ENCODE peak calls at places on chromosomes 1 and 21, in ten cellular contexts. L, N, B, E, V, K, A, M, R and Z are unnamed samples.

GRCh38 chr1:9320520-9321479 is 28.1 kb downstream of the SPSB1 start:
- DNase-seq in A (no peak), V (no peak), M (no peak), E (no peak), R (no peak), B (no peak), N (no peak), L (peak; percentile 49), K (no peak), Z (peak; percentile 43)

GRCh38 chr1:236724521-236724920 is 38.2 kb downstream of the ACTN2 start:
- DNase-seq in L (no peak), K (no peak), N (no peak), A (no peak), M (no peak), B (no peak), E (no peak), V (no peak), R (no peak), Z (no peak)

GRCh38 chr1:33274446-33274845 is 18.2 kb downstream of the ZNF362 start:
- DNase-seq in K (no peak), B (no peak), M (no peak), L (no peak), A (no peak), R (no peak), N (no peak), V (no peak), E (no peak), Z (peak; percentile 16)

GRCh38 chr21:17089121-17089520 is 423.7 kb upstream of the CXADR start:
- DNase-seq in L (no peak), N (no peak), B (no peak), E (no peak), A (peak; percentile 3), R (peak; percentile 6), V (no peak), M (no peak), K (no peak), Z (no peak)

GRCh38 chr1:15153842-15154479 is 414 bp downstream of the TMEM51 start:
- DNase-seq in L (peak; percentile 84), K (no peak), N (peak; percentile 32), R (peak; percentile 27), B (peak; percentile 80), E (no peak), A (peak; percentile 35), V (peak; percentile 77), M (peak; percentile 67), Z (peak; percentile 81)

GRCh38 chr1:80722611-80723010 is 1078.1 kb upstream of the ADGRL2 start:
- DNase-seq in L (no peak), B (no peak), K (no peak), E (no peak), N (no peak), R (no peak), A (no peak), V (no peak), M (no peak), Z (no peak)

GRCh38 chr1:192123212-192123611 is 35.0 kb upstream of the RGS18 start:
- DNase-seq in R (no peak), V (no peak), N (no peak), L (no peak), M (no peak), K (no peak), E (no peak), B (no peak), A (no peak), Z (no peak)

GRCh38 chr1:36258960-36259344 is 34.7 kb downstream of the THRAP3 start:
- DNase-seq in K (no peak), R (no peak), L (no peak), M (no peak), A (peak; percentile 42), B (no peak), E (no peak), N (no peak), V (no peak), Z (no peak)

GRCh38 chr1:160567858-160568682 is 11.2 kb downstream of the CD84 start:
- DNase-seq in K (peak; percentile 42), B (peak; percentile 34), R (no peak), N (no peak), A (no peak), V (no peak), E (no peak), L (no peak), M (no peak), Z (no peak)

GRCh38 chr1:202237052-202237451 is 43.5 kb downstream of the LGR6 start:
- DNase-seq in V (peak; percentile 71), B (peak; percentile 56), K (no peak), A (peak; percentile 41), L (peak; percentile 86), N (peak; percentile 9), R (peak; percentile 39), M (peak; percentile 77), E (peak; percentile 19), Z (peak; percentile 93)

GRCh38 chr1:225644666-225645065 is 8.3 kb downstream of the ENAH start:
- DNase-seq in B (no peak), M (no peak), E (no peak), V (no peak), R (no peak), A (no peak), N (no peak), L (no peak), K (no peak), Z (no peak)

GRCh38 chr1:36320767-36321118 is 2.7 kb downstream of the EVA1B start:
- DNase-seq in M (no peak), B (no peak), R (no peak), N (no peak), A (no peak), V (no peak), E (no peak), K (no peak), L (no peak), Z (peak; percentile 68)

GRCh38 chr1:25068829-25069228 is 138.8 kb upstream of the RUNX3 start:
- DNase-seq in M (no peak), N (no peak), V (no peak), R (no peak), K (no peak), E (no peak), B (peak; percentile 44), L (no peak), A (no peak), Z (no peak)

GRCh38 chr1:176174108-176174507 is 33.0 kb downstream of the COP1 start:
- DNase-seq in R (no peak), M (no peak), L (no peak), K (no peak), B (no peak), E (no peak), N (no peak), V (no peak), A (no peak), Z (no peak)

GRCh38 chr1:36359383-36359782 is 26.3 kb downstream of the STK40 start:
- DNase-seq in A (no peak), R (no peak), V (no peak), E (no peak), L (no peak), K (no peak), N (no peak), M (no peak), B (no peak), Z (no peak)

GRCh38 chr1:192887426-192887825 is 78.6 kb downstream of the RGS2 start:
- DNase-seq in E (no peak), L (peak; percentile 69), R (no peak), M (no peak), K (no peak), A (no peak), B (no peak), V (no peak), N (no peak), Z (peak; percentile 63)

GRCh38 chr1:3453203-3453761 is 1.2 kb upstream of the ARHGEF16 start:
- DNase-seq in M (peak; percentile 66), R (peak; percentile 45), B (peak; percentile 91), V (peak; percentile 93), N (peak; percentile 51), A (peak; percentile 49), E (peak; percentile 51), K (peak; percentile 59), L (peak; percentile 92), Z (peak; percentile 85)

GRCh38 chr1:237756304-237756967 is 134.3 kb downstream of the ZP4 start:
- DNase-seq in L (no peak), R (peak; percentile 8), N (no peak), A (no peak), V (no peak), E (no peak), K (no peak), B (no peak), M (no peak), Z (no peak)

GRCh38 chr21:41529769-41530168 is 21.8 kb upstream of the TMPRSS2 start:
- DNase-seq in N (no peak), V (peak; percentile 10), M (no peak), R (no peak), B (no peak), K (no peak), A (no peak), L (no peak), E (no peak), Z (no peak)

GRCh38 chr1:193479187-193479586 is 292.8 kb upstream of the B3GALT2 start:
- DNase-seq in E (no peak), V (peak; percentile 6), N (no peak), L (no peak), R (no peak), M (no peak), K (peak; percentile 55), B (peak; percentile 18), A (no peak), Z (no peak)